ENCODE peak calls at places on chromosome 10, in ten cellular contexts. One of them, this sample, is unnamed.

GRCh38 chr10:113058175-113058961 is 108.3 kb downstream of the TCF7L2 start:
- DNase-seq in islet precursor cell: peak
- DNase-seq in neural progenitor cell: peak
- DNase-seq in substantia nigra: no peak
- DNase-seq in A549: peak
- DNase-seq in NCI-H69: no peak
- DNase-seq in small intestine: peak
- DNase-seq in HT1080: no peak
- DNase-seq in foreskin fibroblast: peak
- DNase-seq in astrocyte of the cerebellum: no peak
- DNase-seq in this sample: no peak

GRCh38 chr10:43254199-43254730 is 12.6 kb downstream of the RASGEF1A start:
- DNase-seq in islet precursor cell: no peak
- DNase-seq in neural progenitor cell: no peak
- DNase-seq in substantia nigra: no peak
- DNase-seq in A549: no peak
- DNase-seq in NCI-H69: no peak
- DNase-seq in small intestine: no peak
- DNase-seq in HT1080: no peak
- DNase-seq in foreskin fibroblast: no peak
- DNase-seq in astrocyte of the cerebellum: no peak
- DNase-seq in this sample: no peak

GRCh38 chr10:70912556-70912955 is 24.2 kb upstream of the PCBD1 start:
- DNase-seq in islet precursor cell: no peak
- DNase-seq in neural progenitor cell: no peak
- DNase-seq in substantia nigra: no peak
- DNase-seq in A549: no peak
- DNase-seq in NCI-H69: no peak
- DNase-seq in small intestine: no peak
- DNase-seq in HT1080: no peak
- DNase-seq in foreskin fibroblast: no peak
- DNase-seq in astrocyte of the cerebellum: no peak
- DNase-seq in this sample: no peak

GRCh38 chr10:75202321-75203096 is 8.1 kb upstream of the VDAC2 start:
- DNase-seq in islet precursor cell: peak
- DNase-seq in neural progenitor cell: no peak
- DNase-seq in substantia nigra: no peak
- DNase-seq in A549: peak
- DNase-seq in NCI-H69: no peak
- DNase-seq in small intestine: peak
- DNase-seq in HT1080: peak
- DNase-seq in foreskin fibroblast: peak
- DNase-seq in astrocyte of the cerebellum: no peak
- DNase-seq in this sample: no peak

GRCh38 chr10:528173-529165 is 161.0 kb downstream of the DIP2C start:
- DNase-seq in islet precursor cell: no peak
- DNase-seq in neural progenitor cell: no peak
- DNase-seq in substantia nigra: no peak
- DNase-seq in A549: no peak
- DNase-seq in NCI-H69: no peak
- DNase-seq in small intestine: no peak
- DNase-seq in HT1080: no peak
- DNase-seq in foreskin fibroblast: no peak
- DNase-seq in astrocyte of the cerebellum: no peak
- DNase-seq in this sample: no peak

GRCh38 chr10:109932391-109932790 is 9.1 kb upstream of the XPNPEP1 start:
- DNase-seq in islet precursor cell: no peak
- DNase-seq in neural progenitor cell: no peak
- DNase-seq in substantia nigra: no peak
- DNase-seq in A549: no peak
- DNase-seq in NCI-H69: no peak
- DNase-seq in small intestine: no peak
- DNase-seq in HT1080: no peak
- DNase-seq in foreskin fibroblast: no peak
- DNase-seq in astrocyte of the cerebellum: no peak
- DNase-seq in this sample: no peak

GRCh38 chr10:103333934-103334520 is 16.9 kb downstream of the PCGF6 start:
- DNase-seq in islet precursor cell: no peak
- DNase-seq in neural progenitor cell: peak
- DNase-seq in substantia nigra: no peak
- DNase-seq in A549: peak
- DNase-seq in NCI-H69: peak
- DNase-seq in small intestine: peak
- DNase-seq in HT1080: no peak
- DNase-seq in foreskin fibroblast: no peak
- DNase-seq in astrocyte of the cerebellum: no peak
- DNase-seq in this sample: peak

GRCh38 chr10:114905450-114905849 is 32.5 kb upstream of the TRUB1 start:
- DNase-seq in islet precursor cell: no peak
- DNase-seq in neural progenitor cell: peak
- DNase-seq in substantia nigra: no peak
- DNase-seq in A549: peak
- DNase-seq in NCI-H69: peak
- DNase-seq in small intestine: no peak
- DNase-seq in HT1080: peak
- DNase-seq in foreskin fibroblast: no peak
- DNase-seq in astrocyte of the cerebellum: no peak
- DNase-seq in this sample: peak

GRCh38 chr10:102648889-102649752 is 4.8 kb downstream of the TRIM8 start:
- DNase-seq in islet precursor cell: no peak
- DNase-seq in neural progenitor cell: peak
- DNase-seq in substantia nigra: peak
- DNase-seq in A549: no peak
- DNase-seq in NCI-H69: peak
- DNase-seq in small intestine: peak
- DNase-seq in HT1080: no peak
- DNase-seq in foreskin fibroblast: no peak
- DNase-seq in astrocyte of the cerebellum: no peak
- DNase-seq in this sample: no peak

GRCh38 chr10:129057856-129058663 is 409.0 kb upstream of the MGMT start:
- DNase-seq in islet precursor cell: peak
- DNase-seq in neural progenitor cell: no peak
- DNase-seq in substantia nigra: no peak
- DNase-seq in A549: no peak
- DNase-seq in NCI-H69: no peak
- DNase-seq in small intestine: peak
- DNase-seq in HT1080: no peak
- DNase-seq in foreskin fibroblast: no peak
- DNase-seq in astrocyte of the cerebellum: no peak
- DNase-seq in this sample: no peak

GRCh38 chr10:27547047-27547446 is 42.9 kb downstream of the RAB18 start:
- DNase-seq in islet precursor cell: no peak
- DNase-seq in neural progenitor cell: no peak
- DNase-seq in substantia nigra: no peak
- DNase-seq in A549: no peak
- DNase-seq in NCI-H69: no peak
- DNase-seq in small intestine: no peak
- DNase-seq in HT1080: no peak
- DNase-seq in foreskin fibroblast: no peak
- DNase-seq in astrocyte of the cerebellum: no peak
- DNase-seq in this sample: no peak

GRCh38 chr10:79979973-79980687 is 31.2 kb upstream of the SFTPD start:
- DNase-seq in islet precursor cell: peak
- DNase-seq in neural progenitor cell: no peak
- DNase-seq in substantia nigra: no peak
- DNase-seq in A549: no peak
- DNase-seq in NCI-H69: no peak
- DNase-seq in small intestine: no peak
- DNase-seq in HT1080: no peak
- DNase-seq in foreskin fibroblast: no peak
- DNase-seq in astrocyte of the cerebellum: no peak
- DNase-seq in this sample: no peak

GRCh38 chr10:126738001-126738400 is 67.5 kb upstream of the C10orf90 start:
- DNase-seq in islet precursor cell: no peak
- DNase-seq in neural progenitor cell: no peak
- DNase-seq in substantia nigra: no peak
- DNase-seq in A549: no peak
- DNase-seq in NCI-H69: no peak
- DNase-seq in small intestine: no peak
- DNase-seq in HT1080: no peak
- DNase-seq in foreskin fibroblast: no peak
- DNase-seq in astrocyte of the cerebellum: no peak
- DNase-seq in this sample: no peak

GRCh38 chr10:29344073-29344820 is 55.4 kb downstream of the LYZL1 start:
- DNase-seq in islet precursor cell: no peak
- DNase-seq in neural progenitor cell: peak
- DNase-seq in substantia nigra: no peak
- DNase-seq in A549: no peak
- DNase-seq in NCI-H69: no peak
- DNase-seq in small intestine: no peak
- DNase-seq in HT1080: peak
- DNase-seq in foreskin fibroblast: peak
- DNase-seq in astrocyte of the cerebellum: no peak
- DNase-seq in this sample: no peak

GRCh38 chr10:131730771-131731497 is 169.9 kb upstream of the PPP2R2D start:
- DNase-seq in islet precursor cell: peak
- DNase-seq in neural progenitor cell: peak
- DNase-seq in substantia nigra: no peak
- DNase-seq in A549: no peak
- DNase-seq in NCI-H69: no peak
- DNase-seq in small intestine: no peak
- DNase-seq in HT1080: no peak
- DNase-seq in foreskin fibroblast: no peak
- DNase-seq in astrocyte of the cerebellum: no peak
- DNase-seq in this sample: no peak

GRCh38 chr10:18879284-18879683 is 169.3 kb upstream of the MALRD1 start:
- DNase-seq in islet precursor cell: no peak
- DNase-seq in neural progenitor cell: no peak
- DNase-seq in substantia nigra: no peak
- DNase-seq in A549: no peak
- DNase-seq in NCI-H69: no peak
- DNase-seq in small intestine: peak
- DNase-seq in HT1080: no peak
- DNase-seq in foreskin fibroblast: no peak
- DNase-seq in astrocyte of the cerebellum: no peak
- DNase-seq in this sample: no peak

GRCh38 chr10:119542357-119542989 is at the start of gene RGS10:
- DNase-seq in islet precursor cell: peak
- DNase-seq in neural progenitor cell: peak
- DNase-seq in substantia nigra: peak
- DNase-seq in A549: peak
- DNase-seq in NCI-H69: peak
- DNase-seq in small intestine: peak
- DNase-seq in HT1080: peak
- DNase-seq in foreskin fibroblast: peak
- DNase-seq in astrocyte of the cerebellum: no peak
- DNase-seq in this sample: peak

GRCh38 chr10:93376372-93377296 is 105.5 kb downstream of the MYOF start:
- DNase-seq in islet precursor cell: peak
- DNase-seq in neural progenitor cell: peak
- DNase-seq in substantia nigra: no peak
- DNase-seq in A549: peak
- DNase-seq in NCI-H69: peak
- DNase-seq in small intestine: peak
- DNase-seq in HT1080: peak
- DNase-seq in foreskin fibroblast: peak
- DNase-seq in astrocyte of the cerebellum: peak
- DNase-seq in this sample: peak

GRCh38 chr10:29688230-29688634 is 53.5 kb upstream of the SVIL start:
- DNase-seq in islet precursor cell: peak
- DNase-seq in neural progenitor cell: peak
- DNase-seq in substantia nigra: no peak
- DNase-seq in A549: no peak
- DNase-seq in NCI-H69: peak
- DNase-seq in small intestine: no peak
- DNase-seq in HT1080: no peak
- DNase-seq in foreskin fibroblast: no peak
- DNase-seq in astrocyte of the cerebellum: no peak
- DNase-seq in this sample: no peak